ENCODE peak calls at places on chromosome 20, in four cellular contexts. B is A549, X is GM12878, O is K562. M is an unnamed sample.

GRCh38 chr20:3431109-3431508 is 23.6 kb upstream of the DNAAF9 start:
- DNase-seq in B (no peak), O (no peak), X (no peak), M (no peak)

GRCh38 chr20:48025661-48026060 is 240.4 kb upstream of the SULF2 start:
- DNase-seq in B (no peak), O (no peak), X (no peak), M (no peak)

GRCh38 chr20:4444404-4444803 is 277.3 kb upstream of the PRND start:
- DNase-seq in B (no peak), X (no peak), O (no peak), M (no peak)

GRCh38 chr20:54497931-54498718 is 22.7 kb downstream of the DOK5 start:
- DNase-seq in B (no peak), O (no peak), X (no peak), M (no peak)

GRCh38 chr20:4195499-4195898 is 180.1 kb upstream of the RNF24 start:
- DNase-seq in O (peak; percentile 36), X (no peak), B (peak; percentile 52), M (peak; percentile 61)

GRCh38 chr20:23601715-23602114 is 4.0 kb downstream of the CST9 start:
- DNase-seq in X (no peak), B (no peak), O (no peak), M (no peak)

GRCh38 chr20:23445596-23446217 is 6.2 kb downstream of the CSTL1 start:
- DNase-seq in B (peak; percentile 27), O (no peak), X (no peak), M (peak; percentile 55)

GRCh38 chr20:53656653-53657288 is 63.1 kb upstream of the ZNF217 start:
- DNase-seq in O (no peak), B (no peak), X (no peak), M (no peak)

GRCh38 chr20:58855506-58856314 is 3.2 kb downstream of the GNAS start:
- DNase-seq in B (no peak), X (no peak), O (no peak), M (no peak)

GRCh38 chr20:61662226-61662945 is 403.3 kb downstream of the TAF4 start:
- DNase-seq in O (peak; percentile 43), B (peak; percentile 29), X (no peak), M (no peak)

GRCh38 chr20:51450984-51451383 is 91.5 kb downstream of the NFATC2 start:
- DNase-seq in X (no peak), B (no peak), O (no peak), M (no peak)

GRCh38 chr20:57591289-57592229 is 28.7 kb downstream of the ZBP1 start:
- DNase-seq in O (no peak), X (no peak), B (no peak), M (no peak)

GRCh38 chr20:46977909-46978588 is 83.4 kb downstream of the EYA2 start:
- DNase-seq in B (no peak), X (no peak), O (no peak), M (no peak)

GRCh38 chr20:22466447-22467171 is 117.8 kb downstream of the FOXA2 start:
- DNase-seq in B (no peak), X (no peak), O (no peak), M (no peak)

GRCh38 chr20:53866787-53867740 is 203.3 kb downstream of the BCAS1 start:
- DNase-seq in O (no peak), B (no peak), X (peak; percentile 86), M (peak; percentile 82)

GRCh38 chr20:35845561-35845960 is 73.7 kb downstream of the PHF20 start:
- DNase-seq in O (no peak), X (no peak), B (no peak), M (no peak)

GRCh38 chr20:35796556-35796955 is 24.7 kb downstream of the PHF20 start:
- DNase-seq in X (no peak), O (no peak), B (no peak), M (no peak)

GRCh38 chr20:62893700-62894099 is 32.1 kb upstream of the TCFL5 start:
- DNase-seq in X (no peak), B (no peak), O (no peak), M (no peak)

GRCh38 chr20:53934421-53935352 is 135.7 kb downstream of the BCAS1 start:
- DNase-seq in B (no peak), O (peak; percentile 65), X (no peak), M (no peak)

GRCh38 chr20:11451793-11452291 is 465.9 kb upstream of the BTBD3 start:
- DNase-seq in O (no peak), B (no peak), X (no peak), M (no peak)

GRCh38 chr20:62571667-62572344 is 70.5 kb upstream of the SLCO4A1 start:
- DNase-seq in O (peak; percentile 97), B (no peak), X (no peak), M (peak; percentile 41)

GRCh38 chr20:35269055-35269781 is 8.7 kb downstream of the MMP24OS start:
- DNase-seq in O (peak; percentile 82), X (no peak), B (peak; percentile 76), M (peak; percentile 77)

GRCh38 chr20:63234693-63235398 is 859 bp upstream of the BIRC7 start:
- DNase-seq in B (peak; percentile 63), O (peak; percentile 51), X (no peak), M (peak; percentile 60)

GRCh38 chr20:5864873-5865582 is 85.3 kb downstream of the TRMT6 start:
- DNase-seq in B (no peak), O (no peak), X (no peak), M (no peak)

GRCh38 chr20:41072919-41073318 is 44.3 kb downstream of the TOP1 start:
- DNase-seq in B (no peak), O (no peak), X (no peak), M (no peak)

GRCh38 chr20:2859330-2860121 is 13.8 kb upstream of the PTPRA start:
- DNase-seq in X (no peak), O (no peak), B (no peak), M (no peak)

GRCh38 chr20:3679749-3680700 is 1.8 kb downstream of the ADAM33 start:
- DNase-seq in B (no peak), O (no peak), X (no peak), M (no peak)

GRCh38 chr20:63831696-63832686 is 927 bp upstream of the ZBTB46 start:
- DNase-seq in B (no peak), X (no peak), O (peak; percentile 78), M (peak; percentile 64)

GRCh38 chr20:59518881-59519706 is 85.2 kb upstream of the PHACTR3 start:
- DNase-seq in X (no peak), B (peak; percentile 84), O (peak; percentile 54), M (peak; percentile 73)

GRCh38 chr20:44727039-44727438 is 11.9 kb downstream of the CCN5 start:
- DNase-seq in B (no peak), X (no peak), O (no peak), M (no peak)

DNA sequence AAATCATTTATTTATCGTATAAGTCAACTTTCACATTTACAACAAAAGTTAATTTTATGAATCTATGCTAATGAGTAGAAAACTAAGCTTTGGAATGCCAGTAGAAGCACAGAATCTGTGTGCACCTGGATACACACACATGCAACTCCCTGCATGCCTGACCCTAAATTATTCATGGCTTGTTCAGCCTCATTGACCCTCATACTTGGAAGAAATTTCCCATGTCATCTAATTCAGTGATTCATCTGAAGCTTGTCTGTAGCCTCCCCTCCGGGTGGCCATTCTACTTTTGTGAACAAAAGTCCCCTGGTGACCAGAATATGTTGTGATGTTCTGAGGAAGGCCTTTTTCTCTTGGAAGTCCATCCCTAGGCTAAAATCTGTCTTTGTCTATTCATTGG is 1078.4 kb downstream of the KIF16B start:
- DNase-seq in X (no peak), O (no peak), B (no peak), M (no peak)
- TF ChIP-seq CHD4 in X (no peak), O (no peak), B (no peak), M (no peak)

DNA sequence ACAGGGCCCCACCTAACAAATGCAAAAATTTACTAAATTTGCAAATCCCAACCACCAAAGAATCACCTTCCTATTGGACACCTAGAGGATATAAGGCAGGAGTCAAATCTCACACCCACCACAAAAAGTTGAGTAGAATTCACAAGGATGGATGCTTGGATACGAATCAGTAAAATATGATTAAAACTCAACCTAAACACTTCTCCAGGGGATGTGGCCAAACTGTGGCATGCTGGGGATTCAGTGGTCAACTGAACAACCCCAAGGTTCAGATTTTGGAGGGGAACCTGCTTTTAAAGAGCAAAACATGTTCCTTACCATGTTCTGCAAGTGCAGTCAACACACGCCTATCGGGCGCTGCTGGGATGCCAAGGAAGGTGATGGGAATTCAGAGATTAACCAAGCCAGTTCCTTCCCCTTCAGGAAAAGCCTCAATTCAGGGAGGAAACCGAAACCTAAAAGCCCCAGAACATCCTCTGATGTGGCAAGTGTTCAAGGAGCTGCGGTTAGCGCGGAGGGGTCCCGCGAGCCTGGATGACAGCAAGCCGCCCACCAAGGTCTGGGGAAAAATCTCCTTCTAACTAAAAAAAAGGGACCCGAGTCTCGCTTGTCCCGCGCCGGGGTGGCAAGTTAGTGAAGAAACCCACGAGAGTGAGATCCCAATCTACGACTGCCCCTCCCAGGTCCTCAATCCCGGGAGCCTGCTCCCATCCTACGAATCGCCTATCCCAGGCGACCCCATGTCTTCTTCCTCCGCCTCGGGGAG is 893 bp downstream of the SAMHD1 start:
- DNase-seq in O (peak; percentile 17), X (no peak), B (peak; percentile 38), M (no peak)
- TF ChIP-seq CHD4 in O (peak; percentile 63), X (no peak), B (no peak), M (no peak)

DNA sequence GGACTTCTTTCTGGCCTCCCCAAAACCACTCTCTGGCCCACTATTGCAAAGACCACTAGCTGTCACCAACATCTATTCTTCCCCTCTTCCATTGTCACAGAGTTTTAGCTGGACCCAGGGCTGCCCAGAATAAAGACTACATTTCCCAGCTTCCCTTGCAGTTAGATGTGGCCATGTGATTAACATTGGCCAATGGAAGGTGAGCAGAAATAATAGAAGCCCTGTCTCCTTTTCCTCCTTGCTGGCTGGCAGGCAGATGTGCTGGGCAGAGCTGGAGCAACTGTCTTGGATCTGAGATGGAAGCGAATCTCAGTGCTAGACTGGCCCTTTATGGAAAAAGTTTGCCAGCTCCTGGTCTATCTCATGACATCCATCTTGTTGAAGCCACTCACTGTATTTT is 97.0 kb downstream of the KCNB1 start:
- DNase-seq in X (no peak), B (no peak), O (peak; percentile 46), M (peak; percentile 52)
- TF ChIP-seq CHD4 in X (no peak), B (no peak), O (no peak), M (no peak)

GRCh38 chr20:37513764-37514359 is 7.2 kb upstream of the NNAT start:
- DNase-seq in O (no peak), X (no peak), B (no peak), M (no peak)

GRCh38 chr20:37516697-37517370 is 4.2 kb upstream of the NNAT start:
- DNase-seq in X (no peak), B (no peak), O (no peak), M (no peak)

GRCh38 chr20:37515876-37516275 is 5.2 kb upstream of the NNAT start:
- DNase-seq in O (no peak), X (no peak), B (no peak), M (no peak)

GRCh38 chr20:37510226-37510625 is 10.8 kb upstream of the NNAT start:
- DNase-seq in X (no peak), O (no peak), B (no peak), M (no peak)

GRCh38 chr20:37511605-37512275 is 9.3 kb upstream of the NNAT start:
- DNase-seq in B (no peak), O (no peak), X (no peak), M (no peak)
- TF ChIP-seq CHD4 in B (no peak), O (no peak), X (no peak), M (no peak)

DNA sequence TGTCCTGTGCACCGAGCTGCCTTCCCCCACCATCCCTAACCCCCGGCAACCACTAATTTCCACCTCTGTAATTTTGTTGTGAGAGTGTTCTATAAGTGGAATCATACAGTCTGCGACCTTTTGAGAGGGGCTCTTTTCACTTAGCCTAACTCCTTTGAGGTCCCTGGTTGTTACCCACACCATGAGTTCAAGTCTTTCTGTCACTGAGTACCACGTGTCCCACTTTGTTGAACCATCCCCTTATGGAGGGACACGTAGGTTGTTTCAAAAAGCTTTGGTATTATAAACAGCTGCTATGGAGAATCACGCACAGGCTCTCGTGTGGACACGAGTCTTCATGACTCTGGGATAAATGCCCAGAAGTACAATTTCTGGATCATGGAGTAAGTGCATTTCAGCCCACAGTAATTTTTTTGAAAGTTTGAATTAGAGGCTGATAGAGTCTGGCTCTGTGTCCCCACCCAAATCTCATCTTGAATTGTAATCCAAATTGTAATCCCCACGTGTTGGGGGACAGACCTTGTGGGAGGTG is 9.5 kb downstream of the FAM209B start:
- DNase-seq in X (no peak), B (no peak), O (no peak), M (no peak)
- TF ChIP-seq CHD4 in X (no peak), B (no peak), O (no peak), M (no peak)

M was measured in HepG2.